ENCODE peak calls at places on chromosomes 6 and 20, in ten cellular contexts. V, S, K, P, O, F, M, U, R and Q are unnamed samples.

GRCh38 chr20:50746138-50746940 is 15.0 kb downstream of the PARD6B start:
- DNase-seq in U (peak; percentile 35), S (no peak), R (no peak), V (no peak), F (no peak), K (no peak), M (no peak), O (peak; percentile 41), P (no peak), Q (no peak)

GRCh38 chr20:38350879-38351775 is 4.8 kb downstream of the LBP start:
- DNase-seq in S (no peak), M (no peak), F (no peak), K (no peak), R (no peak), O (no peak), U (no peak), V (no peak), P (no peak), Q (no peak)

GRCh38 chr6:2895072-2895471 is 8.0 kb downstream of the SERPINB9 start:
- DNase-seq in R (no peak), O (no peak), V (no peak), U (no peak), F (no peak), P (no peak), K (no peak), M (no peak), S (no peak), Q (no peak)

GRCh38 chr20:4230651-4231050 is 215.3 kb upstream of the RNF24 start:
- DNase-seq in S (no peak), M (no peak), R (no peak), P (no peak), U (peak; percentile 25), V (no peak), O (no peak), F (no peak), K (no peak), Q (no peak)

GRCh38 chr6:4776493-4776966 is 326 bp downstream of the CDYL start:
- DNase-seq in F (no peak), V (no peak), P (peak; percentile 25), S (peak; percentile 28), K (no peak), O (no peak), M (peak; percentile 47), U (no peak), R (no peak), Q (peak; percentile 6)

GRCh38 chr6:161444966-161445799 is 171.3 kb upstream of the AGPAT4 start:
- DNase-seq in M (no peak), V (peak; percentile 36), F (no peak), U (no peak), K (no peak), P (no peak), S (no peak), O (peak; percentile 62), R (no peak), Q (no peak)

GRCh38 chr6:36116480-36116879 is 13.8 kb upstream of the MAPK13 start:
- DNase-seq in P (no peak), K (no peak), U (no peak), R (no peak), O (no peak), V (no peak), F (no peak), M (no peak), S (no peak), Q (no peak)

GRCh38 chr20:19888269-19888669 is 128.9 kb upstream of the NAA20 start:
- DNase-seq in P (no peak), K (no peak), R (peak; percentile 25), U (peak; percentile 18), O (no peak), S (no peak), F (no peak), V (no peak), M (no peak), Q (no peak)

GRCh38 chr6:37254881-37255280 is 2.7 kb upstream of the TBC1D22B start:
- DNase-seq in K (no peak), U (no peak), F (no peak), R (no peak), M (no peak), V (no peak), P (no peak), S (no peak), O (no peak), Q (no peak)

GRCh38 chr20:16574656-16575355 is 1.6 kb upstream of the KIF16B start:
- DNase-seq in P (peak; percentile 73), F (peak; percentile 55), S (peak; percentile 64), O (peak; percentile 86), V (peak; percentile 89), U (peak; percentile 79), R (peak; percentile 91), K (no peak), M (peak; percentile 61), Q (peak; percentile 63)

GRCh38 chr6:132300323-132300949 is 100.8 kb downstream of the MOXD1 start:
- DNase-seq in U (peak; percentile 80), V (peak; percentile 8), R (peak; percentile 42), O (peak; percentile 69), K (peak; percentile 24), P (no peak), S (no peak), F (no peak), M (no peak), Q (no peak)

GRCh38 chr6:11770546-11771466 is 7.8 kb downstream of the ADTRP start:
- DNase-seq in M (no peak), F (no peak), U (peak; percentile 98), P (no peak), R (peak; percentile 50), S (no peak), K (peak; percentile 95), V (no peak), O (peak; percentile 100), Q (no peak)

GRCh38 chr6:55601120-55601519 is 22.1 kb upstream of the HMGCLL1 start:
- DNase-seq in F (no peak), K (no peak), R (no peak), U (no peak), P (no peak), S (no peak), V (no peak), M (no peak), O (no peak), Q (no peak)

GRCh38 chr20:4795394-4795793 is 73.7 kb downstream of the PRND start:
- DNase-seq in R (no peak), M (no peak), P (no peak), V (no peak), K (peak; percentile 11), U (peak; percentile 70), S (no peak), O (peak; percentile 82), F (no peak), Q (no peak)

GRCh38 chr20:57391439-57392129 is 388 bp downstream of the RBM38 start:
- DNase-seq in P (no peak), F (no peak), S (no peak), R (no peak), U (no peak), V (no peak), M (peak; percentile 20), O (no peak), K (no peak), Q (no peak)

GRCh38 chr6:158769696-158770446 is 49.3 kb downstream of the EZR start:
- DNase-seq in F (no peak), K (no peak), M (no peak), O (no peak), P (peak; percentile 41), S (no peak), U (no peak), R (no peak), V (peak; percentile 97), Q (no peak)

GRCh38 chr20:44714701-44715494 is at the start of gene CCN5:
- DNase-seq in R (peak; percentile 79), P (peak; percentile 65), M (no peak), S (no peak), O (peak; percentile 91), V (no peak), F (no peak), U (peak; percentile 85), K (no peak), Q (no peak)

GRCh38 chr6:17945111-17945510 is 42.3 kb downstream of the KIF13A start:
- DNase-seq in V (no peak), S (no peak), P (no peak), O (peak; percentile 53), F (no peak), M (no peak), K (no peak), R (no peak), U (peak; percentile 40), Q (no peak)

GRCh38 chr6:3348821-3349220 is 90.1 kb downstream of the PSMG4 start:
- DNase-seq in V (no peak), M (no peak), F (no peak), S (no peak), K (no peak), O (peak; percentile 53), P (no peak), U (no peak), R (no peak), Q (no peak)

GRCh38 chr6:96015321-96015790 is 418 bp upstream of the FUT9 start:
- DNase-seq in M (peak; percentile 28), U (no peak), P (peak; percentile 88), R (peak; percentile 83), S (no peak), K (no peak), V (peak; percentile 55), F (no peak), O (no peak), Q (no peak)

GRCh38 chr20:3046677-3047462 is 1.0 kb downstream of the MRPS26 start:
- DNase-seq in R (peak; percentile 55), V (no peak), F (no peak), S (no peak), K (no peak), U (peak; percentile 11), M (peak; percentile 22), O (peak; percentile 20), P (no peak), Q (no peak)

GRCh38 chr6:114419175-114419574 is 76.4 kb upstream of the HS3ST5 start:
- DNase-seq in F (no peak), O (peak; percentile 2), M (no peak), V (no peak), K (no peak), P (no peak), R (no peak), S (no peak), U (no peak), Q (no peak)

GRCh38 chr6:29676981-29677601 is 3.9 kb downstream of the ZFP57 start:
- DNase-seq in P (no peak), S (no peak), F (no peak), U (peak; percentile 71), V (no peak), R (no peak), M (no peak), O (peak; percentile 89), K (no peak), Q (no peak)

GRCh38 chr20:58550661-58551060 is 35.5 kb upstream of the APCDD1L start:
- DNase-seq in K (no peak), M (no peak), P (no peak), R (no peak), F (no peak), U (peak; percentile 66), S (no peak), O (peak; percentile 99), V (no peak), Q (no peak)

GRCh38 chr20:50436052-50436656 is 74.0 kb upstream of the PTPN1 start:
- DNase-seq in U (no peak), M (no peak), O (peak; percentile 43), R (no peak), S (no peak), V (no peak), K (no peak), P (no peak), F (no peak), Q (no peak)

GRCh38 chr6:144214622-144215401 is 64.5 kb downstream of the STX11 start:
- DNase-seq in U (no peak), O (no peak), P (no peak), R (no peak), M (no peak), F (no peak), S (no peak), K (no peak), V (no peak), Q (no peak)

GRCh38 chr6:138404666-138405337 is 779 bp downstream of the HEBP2 start:
- DNase-seq in F (no peak), O (no peak), M (no peak), U (no peak), S (peak; percentile 15), V (no peak), K (no peak), P (no peak), R (no peak), Q (peak; percentile 9)